ENCODE peak calls at places on chromosome 17, in ten cellular contexts. One of them, this sample, is unnamed.

GRCh38 chr17:4101127-4101798 is 41.6 kb downstream of the ZZEF1 start:
- DNase-seq in psoas muscle: no peak
- DNase-seq in HL-60: no peak
- DNase-seq in kidney epithelial cell: no peak
- DNase-seq in neural progenitor cell: no peak
- DNase-seq in body of pancreas: no peak
- DNase-seq in mucosa of descending colon: no peak
- DNase-seq in AG04450: no peak
- DNase-seq in Panc1: no peak
- DNase-seq in GM23338: no peak
- DNase-seq in this sample: peak; percentile 3

GRCh38 chr17:78049609-78050008 is 78.9 kb downstream of the TMC6 start:
- DNase-seq in psoas muscle: no peak
- DNase-seq in HL-60: no peak
- DNase-seq in kidney epithelial cell: no peak
- DNase-seq in neural progenitor cell: no peak
- DNase-seq in body of pancreas: no peak
- DNase-seq in mucosa of descending colon: no peak
- DNase-seq in AG04450: no peak
- DNase-seq in Panc1: no peak
- DNase-seq in GM23338: no peak
- DNase-seq in this sample: no peak

GRCh38 chr17:67417507-67417906 is 40.4 kb downstream of the PITPNC1 start:
- DNase-seq in psoas muscle: no peak
- DNase-seq in HL-60: no peak
- DNase-seq in kidney epithelial cell: no peak
- DNase-seq in neural progenitor cell: no peak
- DNase-seq in body of pancreas: peak; percentile 59
- DNase-seq in mucosa of descending colon: no peak
- DNase-seq in AG04450: no peak
- DNase-seq in Panc1: no peak
- DNase-seq in GM23338: no peak
- DNase-seq in this sample: no peak

GRCh38 chr17:57323391-57323790 is 67.1 kb downstream of the MSI2 start:
- DNase-seq in psoas muscle: no peak
- DNase-seq in HL-60: no peak
- DNase-seq in kidney epithelial cell: no peak
- DNase-seq in neural progenitor cell: no peak
- DNase-seq in body of pancreas: no peak
- DNase-seq in mucosa of descending colon: no peak
- DNase-seq in AG04450: no peak
- DNase-seq in Panc1: no peak
- DNase-seq in GM23338: no peak
- DNase-seq in this sample: no peak

GRCh38 chr17:15966879-15967248 is 21.9 kb downstream of the ADORA2B start:
- DNase-seq in psoas muscle: no peak
- DNase-seq in HL-60: peak; percentile 33
- DNase-seq in kidney epithelial cell: no peak
- DNase-seq in neural progenitor cell: peak; percentile 53
- DNase-seq in body of pancreas: no peak
- DNase-seq in mucosa of descending colon: peak; percentile 84
- DNase-seq in AG04450: no peak
- DNase-seq in Panc1: no peak
- DNase-seq in GM23338: peak; percentile 80
- DNase-seq in this sample: no peak

GRCh38 chr17:29504711-29505110 is 62.1 kb downstream of the ABHD15 start:
- DNase-seq in psoas muscle: no peak
- DNase-seq in HL-60: no peak
- DNase-seq in kidney epithelial cell: no peak
- DNase-seq in neural progenitor cell: no peak
- DNase-seq in body of pancreas: no peak
- DNase-seq in mucosa of descending colon: no peak
- DNase-seq in AG04450: no peak
- DNase-seq in Panc1: no peak
- DNase-seq in GM23338: no peak
- DNase-seq in this sample: no peak

GRCh38 chr17:28447396-28447760 is 26.1 kb upstream of the SLC13A2 start:
- DNase-seq in psoas muscle: no peak
- DNase-seq in HL-60: no peak
- DNase-seq in kidney epithelial cell: no peak
- DNase-seq in neural progenitor cell: no peak
- DNase-seq in body of pancreas: no peak
- DNase-seq in mucosa of descending colon: no peak
- DNase-seq in AG04450: no peak
- DNase-seq in Panc1: no peak
- DNase-seq in GM23338: no peak
- DNase-seq in this sample: no peak

GRCh38 chr17:27333410-27333980 is 39.6 kb downstream of the WSB1 start:
- DNase-seq in psoas muscle: no peak
- DNase-seq in HL-60: no peak
- DNase-seq in kidney epithelial cell: no peak
- DNase-seq in neural progenitor cell: no peak
- DNase-seq in body of pancreas: no peak
- DNase-seq in mucosa of descending colon: no peak
- DNase-seq in AG04450: no peak
- DNase-seq in Panc1: no peak
- DNase-seq in GM23338: no peak
- DNase-seq in this sample: no peak

GRCh38 chr17:57152916-57153528 is 68.0 kb downstream of the AKAP1 start:
- DNase-seq in psoas muscle: no peak
- DNase-seq in HL-60: no peak
- DNase-seq in kidney epithelial cell: no peak
- DNase-seq in neural progenitor cell: no peak
- DNase-seq in body of pancreas: no peak
- DNase-seq in mucosa of descending colon: no peak
- DNase-seq in AG04450: no peak
- DNase-seq in Panc1: no peak
- DNase-seq in GM23338: no peak
- DNase-seq in this sample: no peak

GRCh38 chr17:70687421-70687820 is 518.1 kb downstream of the KCNJ2 start:
- DNase-seq in psoas muscle: no peak
- DNase-seq in HL-60: no peak
- DNase-seq in kidney epithelial cell: peak; percentile 35
- DNase-seq in neural progenitor cell: no peak
- DNase-seq in body of pancreas: no peak
- DNase-seq in mucosa of descending colon: no peak
- DNase-seq in AG04450: no peak
- DNase-seq in Panc1: no peak
- DNase-seq in GM23338: no peak
- DNase-seq in this sample: no peak

GRCh38 chr17:7562208-7562605 is 488 bp downstream of the SENP3 start:
- DNase-seq in psoas muscle: no peak
- DNase-seq in HL-60: no peak
- DNase-seq in kidney epithelial cell: no peak
- DNase-seq in neural progenitor cell: no peak
- DNase-seq in body of pancreas: no peak
- DNase-seq in mucosa of descending colon: no peak
- DNase-seq in AG04450: no peak
- DNase-seq in Panc1: no peak
- DNase-seq in GM23338: peak; percentile 64
- DNase-seq in this sample: no peak

GRCh38 chr17:27281438-27281837 is 12.5 kb upstream of the WSB1 start:
- DNase-seq in psoas muscle: no peak
- DNase-seq in HL-60: no peak
- DNase-seq in kidney epithelial cell: no peak
- DNase-seq in neural progenitor cell: no peak
- DNase-seq in body of pancreas: no peak
- DNase-seq in mucosa of descending colon: no peak
- DNase-seq in AG04450: no peak
- DNase-seq in Panc1: no peak
- DNase-seq in GM23338: no peak
- DNase-seq in this sample: no peak

GRCh38 chr17:36697907-36698526 is 96.6 kb downstream of the MRM1 start:
- DNase-seq in psoas muscle: no peak
- DNase-seq in HL-60: no peak
- DNase-seq in kidney epithelial cell: no peak
- DNase-seq in neural progenitor cell: peak; percentile 75
- DNase-seq in body of pancreas: no peak
- DNase-seq in mucosa of descending colon: no peak
- DNase-seq in AG04450: no peak
- DNase-seq in Panc1: no peak
- DNase-seq in GM23338: peak; percentile 59
- DNase-seq in this sample: no peak

GRCh38 chr17:39845052-39845976 is 18.8 kb downstream of the IKZF3 start:
- DNase-seq in psoas muscle: no peak
- DNase-seq in HL-60: no peak
- DNase-seq in kidney epithelial cell: no peak
- DNase-seq in neural progenitor cell: no peak
- DNase-seq in body of pancreas: no peak
- DNase-seq in mucosa of descending colon: no peak
- DNase-seq in AG04450: no peak
- DNase-seq in Panc1: no peak
- DNase-seq in GM23338: no peak
- DNase-seq in this sample: no peak

GRCh38 chr17:65557349-65558310 is 3.8 kb downstream of the AXIN2 start:
- DNase-seq in psoas muscle: no peak
- DNase-seq in HL-60: no peak
- DNase-seq in kidney epithelial cell: peak; percentile 83
- DNase-seq in neural progenitor cell: no peak
- DNase-seq in body of pancreas: no peak
- DNase-seq in mucosa of descending colon: no peak
- DNase-seq in AG04450: no peak
- DNase-seq in Panc1: no peak
- DNase-seq in GM23338: no peak
- DNase-seq in this sample: peak; percentile 63

GRCh38 chr17:7330099-7331015 is 1.2 kb upstream of the NEURL4 start:
- DNase-seq in psoas muscle: peak; percentile 80
- DNase-seq in HL-60: peak; percentile 66
- DNase-seq in kidney epithelial cell: no peak
- DNase-seq in neural progenitor cell: peak; percentile 92
- DNase-seq in body of pancreas: peak; percentile 68
- DNase-seq in mucosa of descending colon: peak; percentile 87
- DNase-seq in AG04450: no peak
- DNase-seq in Panc1: no peak
- DNase-seq in GM23338: peak; percentile 92
- DNase-seq in this sample: peak; percentile 66

GRCh38 chr17:75587718-75588545 is at the start of gene MYO15B:
- DNase-seq in psoas muscle: peak; percentile 68
- DNase-seq in HL-60: peak; percentile 38
- DNase-seq in kidney epithelial cell: no peak
- DNase-seq in neural progenitor cell: peak; percentile 83
- DNase-seq in body of pancreas: peak; percentile 52
- DNase-seq in mucosa of descending colon: peak; percentile 82
- DNase-seq in AG04450: no peak
- DNase-seq in Panc1: no peak
- DNase-seq in GM23338: peak; percentile 79
- DNase-seq in this sample: no peak

GRCh38 chr17:49616086-49616485 is 40.4 kb downstream of the NXPH3 start:
- DNase-seq in psoas muscle: no peak
- DNase-seq in HL-60: no peak
- DNase-seq in kidney epithelial cell: no peak
- DNase-seq in neural progenitor cell: peak; percentile 21
- DNase-seq in body of pancreas: no peak
- DNase-seq in mucosa of descending colon: no peak
- DNase-seq in AG04450: no peak
- DNase-seq in Panc1: no peak
- DNase-seq in GM23338: peak; percentile 41
- DNase-seq in this sample: no peak
- TF ChIP-seq CTCF in psoas muscle: no peak
- TF ChIP-seq CTCF in HL-60: no peak
- TF ChIP-seq CTCF in kidney epithelial cell: no peak
- TF ChIP-seq CTCF in neural progenitor cell: peak; percentile 37
- TF ChIP-seq CTCF in body of pancreas: no peak
- TF ChIP-seq CTCF in mucosa of descending colon: no peak
- TF ChIP-seq CTCF in AG04450: peak; percentile 25
- TF ChIP-seq CTCF in Panc1: peak; percentile 51
- TF ChIP-seq CTCF in GM23338: peak; percentile 30
- TF ChIP-seq CTCF in this sample: peak; percentile 58

GRCh38 chr17:41523225-41523593 is 4.5 kb upstream of the KRT15 start:
- DNase-seq in psoas muscle: no peak
- DNase-seq in HL-60: no peak
- DNase-seq in kidney epithelial cell: no peak
- DNase-seq in neural progenitor cell: no peak
- DNase-seq in body of pancreas: no peak
- DNase-seq in mucosa of descending colon: no peak
- DNase-seq in AG04450: no peak
- DNase-seq in Panc1: no peak
- DNase-seq in GM23338: no peak
- DNase-seq in this sample: no peak
- H3K4me3 ChIP-seq in psoas muscle: no peak overlapping the region
- H3K4me3 ChIP-seq in HL-60: no peak overlapping the region
- H3K4me3 ChIP-seq in kidney epithelial cell: no peak overlapping the region
- H3K4me3 ChIP-seq in neural progenitor cell: no peak overlapping the region
- H3K4me3 ChIP-seq in body of pancreas: no peak overlapping the region
- H3K4me3 ChIP-seq in mucosa of descending colon: no peak overlapping the region
- H3K4me3 ChIP-seq in AG04450: no peak overlapping the region
- H3K4me3 ChIP-seq in Panc1: peak overlapping the region; percentile 84
- H3K4me3 ChIP-seq in GM23338: no peak overlapping the region
- H3K4me3 ChIP-seq in this sample: no peak overlapping the region

GRCh38 chr17:9115446-9116265 is 94.3 kb downstream of the NTN1 start:
- DNase-seq in psoas muscle: peak; percentile 73
- DNase-seq in HL-60: no peak
- DNase-seq in kidney epithelial cell: peak; percentile 21
- DNase-seq in neural progenitor cell: peak; percentile 81
- DNase-seq in body of pancreas: peak; percentile 22
- DNase-seq in mucosa of descending colon: peak; percentile 64
- DNase-seq in AG04450: no peak
- DNase-seq in Panc1: no peak
- DNase-seq in GM23338: peak; percentile 87
- DNase-seq in this sample: peak; percentile 17
- TF ChIP-seq CTCF in psoas muscle: peak; percentile 8
- TF ChIP-seq CTCF in HL-60: no peak
- TF ChIP-seq CTCF in kidney epithelial cell: peak; percentile 31
- TF ChIP-seq CTCF in neural progenitor cell: peak; percentile 17
- TF ChIP-seq CTCF in body of pancreas: no peak
- TF ChIP-seq CTCF in mucosa of descending colon: no peak
- TF ChIP-seq CTCF in AG04450: peak; percentile 7
- TF ChIP-seq CTCF in Panc1: peak; percentile 49
- TF ChIP-seq CTCF in GM23338: peak; percentile 49
- TF ChIP-seq CTCF in this sample: no peak

GRCh38 chr17:45971698-45972141 is 27.3 kb upstream of the STH start:
- DNase-seq in psoas muscle: no peak
- DNase-seq in HL-60: no peak
- DNase-seq in kidney epithelial cell: no peak
- DNase-seq in neural progenitor cell: peak; percentile 42
- DNase-seq in body of pancreas: no peak
- DNase-seq in mucosa of descending colon: no peak
- DNase-seq in AG04450: no peak
- DNase-seq in Panc1: no peak
- DNase-seq in GM23338: peak; percentile 65
- DNase-seq in this sample: no peak

GRCh38 chr17:45969726-45970125 is 29.3 kb upstream of the STH start:
- DNase-seq in psoas muscle: no peak
- DNase-seq in HL-60: no peak
- DNase-seq in kidney epithelial cell: no peak
- DNase-seq in neural progenitor cell: no peak
- DNase-seq in body of pancreas: no peak
- DNase-seq in mucosa of descending colon: no peak
- DNase-seq in AG04450: no peak
- DNase-seq in Panc1: no peak
- DNase-seq in GM23338: no peak
- DNase-seq in this sample: no peak

GRCh38 chr17:45970659-45971058 is 28.4 kb upstream of the STH start:
- DNase-seq in psoas muscle: no peak
- DNase-seq in HL-60: no peak
- DNase-seq in kidney epithelial cell: no peak
- DNase-seq in neural progenitor cell: no peak
- DNase-seq in body of pancreas: no peak
- DNase-seq in mucosa of descending colon: no peak
- DNase-seq in AG04450: no peak
- DNase-seq in Panc1: no peak
- DNase-seq in GM23338: no peak
- DNase-seq in this sample: no peak

GRCh38 chr17:45967378-45967777 is 31.7 kb upstream of the STH start:
- DNase-seq in psoas muscle: no peak
- DNase-seq in HL-60: no peak
- DNase-seq in kidney epithelial cell: no peak
- DNase-seq in neural progenitor cell: no peak
- DNase-seq in body of pancreas: no peak
- DNase-seq in mucosa of descending colon: no peak
- DNase-seq in AG04450: no peak
- DNase-seq in Panc1: no peak
- DNase-seq in GM23338: no peak
- DNase-seq in this sample: no peak

GRCh38 chr17:45968732-45969131 is 30.3 kb upstream of the STH start:
- DNase-seq in psoas muscle: no peak
- DNase-seq in HL-60: no peak
- DNase-seq in kidney epithelial cell: no peak
- DNase-seq in neural progenitor cell: no peak
- DNase-seq in body of pancreas: no peak
- DNase-seq in mucosa of descending colon: no peak
- DNase-seq in AG04450: no peak
- DNase-seq in Panc1: no peak
- DNase-seq in GM23338: no peak
- DNase-seq in this sample: no peak
- H3K4me3 ChIP-seq in psoas muscle: no peak overlapping the region
- H3K4me3 ChIP-seq in HL-60: no peak overlapping the region
- H3K4me3 ChIP-seq in kidney epithelial cell: no peak overlapping the region
- H3K4me3 ChIP-seq in neural progenitor cell: no peak overlapping the region
- H3K4me3 ChIP-seq in body of pancreas: no peak overlapping the region
- H3K4me3 ChIP-seq in mucosa of descending colon: no peak overlapping the region
- H3K4me3 ChIP-seq in AG04450: no peak overlapping the region
- H3K4me3 ChIP-seq in Panc1: no peak overlapping the region
- H3K4me3 ChIP-seq in GM23338: no peak overlapping the region
- H3K4me3 ChIP-seq in this sample: no peak overlapping the region

This sample was measured in Caco-2.